ENCODE peak calls at places on chromosomes 3 and 15, in six cellular contexts. O, X, L, U, W and G are unnamed samples.

GRCh38 chr3:135752851-135753250 is 212.7 kb upstream of the PPP2R3A start:
- DNase-seq in O (no peak), X (no peak), L (no peak), U (no peak), W (no peak), G (no peak)

GRCh38 chr3:25403890-25404460 is 24.1 kb upstream of the RARB start:
- DNase-seq in O (no peak), X (no peak), L (no peak), U (no peak), W (no peak), G (no peak)

GRCh38 chr3:930866-931265 is 162.0 kb upstream of the CNTN6 start:
- DNase-seq in O (no peak), X (no peak), L (no peak), U (no peak), W (no peak), G (no peak)

GRCh38 chr15:78868366-78868765 is 4.3 kb upstream of the MORF4L1 start:
- DNase-seq in O (no peak), X (no peak), L (no peak), U (no peak), W (no peak), G (no peak)

GRCh38 chr3:99999541-99999940 is 114.8 kb downstream of the FILIP1L start:
- DNase-seq in O (no peak), X (no peak), L (no peak), U (no peak), W (no peak), G (no peak)

GRCh38 chr3:171457263-171458055 is 2.7 kb downstream of the TNIK start:
- DNase-seq in O (no peak), X (no peak), L (no peak), U (no peak), W (no peak), G (no peak)

GRCh38 chr3:71728632-71729342 is 3.6 kb upstream of the EIF4E3 start:
- DNase-seq in O (no peak), X (no peak), L (no peak), U (peak; percentile 20), W (peak; percentile 67), G (no peak)

GRCh38 chr3:180534828-180535227 is 67.1 kb upstream of the TTC14 start:
- DNase-seq in O (no peak), X (no peak), L (no peak), U (no peak), W (no peak), G (no peak)

GRCh38 chr3:69032737-69033136 is 19.3 kb upstream of the EOGT start:
- DNase-seq in O (no peak), X (no peak), L (no peak), U (no peak), W (no peak), G (no peak)

GRCh38 chr15:76006136-76006778 is 6.0 kb downstream of the NRG4 start:
- DNase-seq in O (no peak), X (no peak), L (no peak), U (peak; percentile 5), W (no peak), G (peak; percentile 13)

GRCh38 chr15:23516866-23517265 is 48.6 kb upstream of the MKRN3 start:
- DNase-seq in O (no peak), X (no peak), L (no peak), U (no peak), W (no peak), G (no peak)

GRCh38 chr15:27418729-27419128 is 447.7 kb downstream of the GABRG3 start:
- DNase-seq in O (no peak), X (peak; percentile 24), L (no peak), U (no peak), W (peak; percentile 26), G (peak; percentile 24)

GRCh38 chr15:22265056-22265945 is 185.0 kb downstream of the OR4M2 start:
- DNase-seq in O (no peak), X (no peak), L (no peak), U (no peak), W (no peak), G (no peak)

GRCh38 chr3:108822167-108822897 is at the start of gene TRAT1:
- DNase-seq in O (no peak), X (no peak), L (no peak), U (no peak), W (no peak), G (no peak)

GRCh38 chr3:183341545-183342288 is 86.7 kb downstream of the MCF2L2 start:
- DNase-seq in O (peak; percentile 85), X (peak; percentile 76), L (no peak), U (no peak), W (peak; percentile 4), G (no peak)

GRCh38 chr3:278300-279064 is 81.9 kb downstream of the CHL1 start:
- DNase-seq in O (peak; percentile 85), X (peak; percentile 68), L (no peak), U (no peak), W (no peak), G (no peak)

GRCh38 chr3:160667452-160667851 is 9.5 kb upstream of the ARL14 start:
- DNase-seq in O (no peak), X (no peak), L (no peak), U (peak; percentile 94), W (no peak), G (peak; percentile 97)

GRCh38 chr3:58082047-58082446 is 73.8 kb downstream of the FLNB start:
- DNase-seq in O (peak; percentile 22), X (no peak), L (no peak), U (peak; percentile 33), W (peak; percentile 13), G (peak; percentile 89)

GRCh38 chr3:174710622-174711021 is 148.5 kb upstream of the NAALADL2 start:
- DNase-seq in O (no peak), X (no peak), L (no peak), U (no peak), W (no peak), G (peak; percentile 24)

GRCh38 chr15:39142500-39142899 is 438.4 kb upstream of the THBS1 start:
- DNase-seq in O (no peak), X (no peak), L (no peak), U (no peak), W (no peak), G (no peak)

GRCh38 chr3:150132101-150132749 is 161.5 kb upstream of the PFN2 start:
- DNase-seq in O (no peak), X (no peak), L (no peak), U (peak; percentile 71), W (no peak), G (peak; percentile 55)

GRCh38 chr3:71087109-71088018 is 496.2 kb downstream of the FOXP1 start:
- DNase-seq in O (no peak), X (no peak), L (no peak), U (no peak), W (no peak), G (peak; percentile 75)